ENCODE peak calls at places on chromosomes 2 and 18, in five cellular contexts. M is choroid plexus epithelial cell, J is GM13977, U is Calu3, N is AG09319. B is an unnamed sample.

GRCh38 chr2:104429978-104430740 is 423.8 kb upstream of the POU3F3 start:
- DNase-seq in J (no peak), U (no peak), N (no peak), M (no peak), B (no peak)

GRCh38 chr2:189214484-189214883 is 34.9 kb upstream of the COL5A2 start:
- DNase-seq in M (no peak), J (no peak), U (no peak), N (no peak), B (no peak)

GRCh38 chr2:97267411-97268074 is 154.6 kb downstream of the ANKRD36 start:
- DNase-seq in N (no peak), J (no peak), U (no peak), M (no peak), B (no peak)

GRCh38 chr2:139643139-139643538 is 862.9 kb upstream of the NXPH2 start:
- DNase-seq in M (no peak), J (no peak), N (no peak), U (no peak), B (no peak)

GRCh38 chr2:24508878-24509277 is 17.8 kb downstream of the NCOA1 start:
- DNase-seq in N (no peak), J (no peak), U (no peak), M (peak; percentile 35), B (no peak)

GRCh38 chr18:64710105-64710861 is 561.4 kb upstream of the LINC00305 start:
- DNase-seq in N (no peak), M (no peak), J (no peak), U (no peak), B (no peak)

GRCh38 chr2:5839563-5839962 is 147.4 kb downstream of the SOX11 start:
- DNase-seq in N (no peak), J (no peak), M (no peak), U (no peak), B (no peak)

GRCh38 chr2:234292205-234292954 is 204.5 kb downstream of the ARL4C start:
- DNase-seq in N (no peak), U (no peak), M (peak; percentile 44), J (peak; percentile 36), B (no peak)

GRCh38 chr2:236180501-236180816 is 12.3 kb upstream of the GBX2 start:
- DNase-seq in U (no peak), M (no peak), J (no peak), N (no peak), B (no peak)

GRCh38 chr2:203673933-203674332 is 32.5 kb upstream of the CD28 start:
- DNase-seq in J (peak; percentile 50), U (no peak), M (peak; percentile 46), N (no peak), B (no peak)

GRCh38 chr2:106053116-106053515 is 141.0 kb downstream of the UXS1 start:
- DNase-seq in M (peak; percentile 68), J (no peak), N (no peak), U (peak; percentile 14), B (peak; percentile 65)

GRCh38 chr2:216787851-216788250 is 72.0 kb downstream of the TNP1 start:
- DNase-seq in N (no peak), M (no peak), J (no peak), U (no peak), B (no peak)

GRCh38 chr2:160371251-160372009 is 122.2 kb downstream of the RBMS1 start:
- DNase-seq in U (no peak), M (peak; percentile 59), J (no peak), N (no peak), B (no peak)

GRCh38 chr2:13751955-13752354 is 880.6 kb upstream of the LRATD1 start:
- DNase-seq in U (no peak), J (no peak), M (no peak), N (no peak), B (no peak)

GRCh38 chr2:68292108-68292710 is 27.5 kb downstream of the CNRIP1 start:
- DNase-seq in M (peak; percentile 63), U (peak; percentile 20), N (no peak), J (peak; percentile 30), B (no peak)

GRCh38 chr2:129766594-129766993 is 212.9 kb upstream of the RAB6C start:
- DNase-seq in N (no peak), M (no peak), J (no peak), U (no peak), B (no peak)

GRCh38 chr18:11986061-11986460 is 4.8 kb downstream of the IMPA2 start:
- DNase-seq in N (no peak), U (no peak), J (no peak), M (no peak), B (no peak)

GRCh38 chr2:235901243-235901642 is 266.9 kb downstream of the GBX2 start:
- DNase-seq in J (no peak), N (no peak), M (no peak), U (no peak), B (no peak)

GRCh38 chr2:85401844-85402243 is 8.3 kb downstream of the CAPG start:
- DNase-seq in N (no peak), U (no peak), J (peak; percentile 2), M (no peak), B (no peak)

GRCh38 chr2:16247371-16248177 is 307.2 kb downstream of the MYCN start:
- DNase-seq in U (no peak), M (no peak), J (peak; percentile 1), N (no peak), B (no peak)

GRCh38 chr2:40360652-40361051 is 91.2 kb downstream of the SLC8A1 start:
- DNase-seq in U (peak; percentile 24), M (no peak), J (no peak), N (no peak), B (no peak)

GRCh38 chr18:68803371-68803770 is 5.5 kb downstream of the CCDC102B start:
- DNase-seq in J (no peak), U (no peak), N (peak; percentile 73), M (peak; percentile 96), B (peak; percentile 95)

GRCh38 chr2:128623776-128624424 is 305.2 kb upstream of the HS6ST1 start:
- DNase-seq in N (peak; percentile 86), M (peak; percentile 96), J (peak; percentile 79), U (no peak), B (peak; percentile 74)

DNA sequence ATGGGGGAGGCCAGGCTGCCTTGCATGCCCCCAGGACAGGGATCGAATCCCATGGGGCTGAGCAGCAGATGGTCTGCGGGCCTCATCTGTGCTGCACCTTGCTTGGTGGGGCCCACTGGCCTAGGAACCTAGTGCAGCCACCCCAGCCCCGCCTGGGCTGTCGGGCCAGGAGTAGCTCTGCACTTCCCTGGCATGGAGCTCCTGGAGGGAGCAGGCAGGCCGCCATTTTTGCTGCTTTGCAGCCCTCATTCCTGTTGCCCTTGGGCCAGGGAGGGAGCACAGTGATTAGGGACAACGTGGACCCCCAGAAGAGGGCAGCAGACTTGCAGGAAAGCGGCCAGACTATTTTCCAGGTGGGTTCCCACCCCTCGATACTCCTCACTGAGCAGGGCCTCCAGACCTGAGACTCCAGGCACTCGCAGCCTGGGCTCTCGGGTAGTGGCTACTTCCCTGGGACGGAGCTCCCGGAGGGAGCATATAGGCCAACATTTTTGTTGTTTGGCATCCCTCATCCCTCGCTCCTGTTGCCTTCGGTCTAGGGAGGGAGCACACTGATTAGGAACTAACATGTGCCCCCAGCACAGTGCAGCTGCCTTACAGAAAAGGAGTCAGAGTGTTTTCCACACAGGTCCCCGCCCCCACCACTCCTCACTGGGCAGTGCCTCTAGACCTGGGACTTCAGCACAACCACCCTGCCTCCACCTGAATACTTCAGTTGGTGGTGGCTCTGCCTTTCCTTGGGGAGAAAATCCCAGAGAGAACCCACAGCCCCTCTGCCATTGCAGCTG is 99.5 kb downstream of the MAIP1 start:
- DNase-seq in M (peak; percentile 23), J (no peak), N (no peak), U (no peak), B (no peak)
- TF ChIP-seq CTCF in M (peak; percentile 47), J (no peak), N (no peak), U (no peak), B (no peak)

DNA sequence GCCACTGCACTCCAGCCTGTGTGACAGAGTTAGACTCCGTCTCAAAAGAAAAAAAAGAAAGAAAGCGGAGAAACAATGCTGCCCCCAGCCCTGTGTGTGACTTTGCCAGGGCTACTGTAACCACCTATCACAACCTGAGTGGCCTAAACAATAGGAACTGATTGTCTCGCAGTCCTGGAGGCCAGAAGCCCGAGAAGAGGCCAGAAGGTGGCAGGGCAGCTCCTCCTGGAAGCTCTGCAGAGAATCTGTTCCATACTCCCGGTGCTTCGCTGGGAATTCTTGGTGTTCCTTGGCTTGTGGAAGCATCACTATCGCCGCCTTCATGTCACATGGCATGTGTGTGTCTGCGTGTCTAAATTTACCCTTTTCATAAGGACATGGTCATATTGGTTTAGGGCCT is 14.4 kb upstream of the RAB17 start:
- DNase-seq in J (no peak), M (no peak), N (no peak), U (peak; percentile 16), B (no peak)
- TF ChIP-seq CTCF in J (no peak), M (peak; percentile 45), N (peak; percentile 20), U (peak; percentile 19), B (peak; percentile 48)

DNA sequence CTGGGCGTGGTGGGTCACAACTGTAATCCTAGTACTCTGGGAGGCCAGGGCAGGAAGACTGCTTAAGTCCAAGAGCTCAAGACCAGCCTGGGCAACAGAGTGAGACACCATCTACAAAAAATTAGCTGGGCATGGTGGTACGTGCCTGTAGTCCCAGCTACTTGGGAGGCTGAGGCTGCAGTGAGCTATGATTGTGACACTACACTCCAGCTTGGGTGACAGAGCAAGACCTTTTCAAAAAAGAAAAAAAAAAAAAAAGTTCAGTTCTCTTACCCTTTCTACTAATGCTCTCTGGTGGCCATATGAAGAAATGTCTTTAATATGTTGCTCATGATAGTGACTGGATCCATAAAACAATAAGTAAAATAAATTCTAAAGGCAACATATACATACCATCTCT is 14.9 kb downstream of the TYW5 start:
- DNase-seq in N (no peak), M (peak; percentile 55), U (no peak), J (no peak), B (no peak)
- TF ChIP-seq CTCF in N (peak; percentile 9), M (peak; percentile 38), U (no peak), J (peak; percentile 43), B (no peak)

GRCh38 chr18:52348209-52348608 is 8.2 kb downstream of the DCC start:
- DNase-seq in J (no peak), N (no peak), U (peak; percentile 37), M (peak; percentile 22), B (no peak)
- TF ChIP-seq CTCF in J (peak; percentile 23), N (no peak), U (peak; percentile 48), M (peak; percentile 60), B (peak; percentile 25)

GRCh38 chr2:74119912-74120825 is 27.5 kb downstream of the BOLA3 start:
- DNase-seq in J (peak; percentile 93), N (peak; percentile 58), M (peak; percentile 89), U (peak; percentile 92), B (peak; percentile 26)
- TF ChIP-seq CTCF in J (peak; percentile 91), N (peak; percentile 62), M (peak; percentile 60), U (peak; percentile 61), B (peak; percentile 46)